ENCODE peak calls at places on chromosomes 16 and 17, in seven cellular contexts. L is SK-N-SH, F is GM23338, K is HCT116, A is GM12878, D is stomach, Q is GM12891. N is an unnamed sample.

GRCh38 chr17:61484174-61484573 is 32.0 kb downstream of the TBX4 start:
- DNase-seq in L (peak), F (no peak), K (no peak), A (no peak), D (peak), Q (no peak), N (no peak)

GRCh38 chr16:47970291-47970931 is 185.4 kb downstream of the ABCC12 start:
- DNase-seq in L (no peak), F (peak), K (no peak), A (no peak), D (no peak), Q (no peak), N (peak)

GRCh38 chr17:17822189-17822978 is 14.4 kb downstream of the SREBF1 start:
- DNase-seq in L (no peak), F (no peak), K (no peak), A (no peak), D (peak), Q (no peak), N (no peak)

GRCh38 chr17:82053130-82053529 is 1.4 kb downstream of the GPS1 start:
- DNase-seq in L (no peak), F (no peak), K (no peak), A (no peak), D (no peak), Q (no peak), N (no peak)

GRCh38 chr16:10942352-10943297 is at the start of gene DEXI:
- DNase-seq in L (peak), F (peak), K (peak), A (peak), D (peak), Q (peak), N (peak)

GRCh38 chr16:58389724-58390123 is 2.5 kb upstream of the GINS3 start:
- DNase-seq in L (no peak), F (no peak), K (no peak), A (no peak), D (no peak), Q (no peak), N (no peak)

GRCh38 chr16:57826040-57826434 is 23.7 kb upstream of the KIFC3 start:
- DNase-seq in L (no peak), F (no peak), K (no peak), A (no peak), D (no peak), Q (no peak), N (no peak)

GRCh38 chr17:42122371-42123303 is at the start of gene HSPB9:
- DNase-seq in L (no peak), F (peak), K (no peak), A (no peak), D (peak), Q (no peak), N (no peak)

GRCh38 chr17:57570740-57571344 is 174.3 kb downstream of the CCDC182 start:
- DNase-seq in L (no peak), F (peak), K (no peak), A (no peak), D (no peak), Q (no peak), N (no peak)

GRCh38 chr16:50450957-50451356 is 82.2 kb upstream of the BRD7 start:
- DNase-seq in L (no peak), F (no peak), K (no peak), A (no peak), D (no peak), Q (no peak), N (no peak)

GRCh38 chr17:46033392-46033791 is 34.3 kb downstream of the STH start:
- DNase-seq in L (no peak), F (no peak), K (no peak), A (no peak), D (no peak), Q (no peak), N (no peak)

GRCh38 chr17:51166987-51167931 is 1.0 kb downstream of the NME2 start:
- DNase-seq in L (peak), F (peak), K (no peak), A (no peak), D (peak), Q (peak), N (no peak)

GRCh38 chr17:21001813-21002221 is 41.0 kb downstream of the USP22 start:
- DNase-seq in L (no peak), F (no peak), K (no peak), A (no peak), D (no peak), Q (no peak), N (no peak)

GRCh38 chr17:2412561-2413021 is 11.7 kb upstream of the MNT start:
- DNase-seq in L (peak), F (peak), K (no peak), A (no peak), D (no peak), Q (no peak), N (no peak)

GRCh38 chr17:82317394-82318168 is at the start of gene CD7:
- DNase-seq in L (no peak), F (no peak), K (no peak), A (no peak), D (no peak), Q (no peak), N (no peak)

GRCh38 chr16:85004587-85005205 is 6.6 kb downstream of the ZDHHC7 start:
- DNase-seq in L (no peak), F (no peak), K (no peak), A (no peak), D (peak), Q (no peak), N (no peak)

GRCh38 chr17:34398990-34399389 is 36.0 kb upstream of the CCL1 start:
- DNase-seq in L (no peak), F (no peak), K (no peak), A (no peak), D (no peak), Q (no peak), N (no peak)

GRCh38 chr17:48841395-48841831 is 10.6 kb downstream of the CALCOCO2 start:
- DNase-seq in L (no peak), F (no peak), K (no peak), A (peak), D (no peak), Q (peak), N (no peak)

GRCh38 chr16:2770057-2770780 is 6.9 kb downstream of the ELOB start:
- DNase-seq in L (no peak), F (no peak), K (no peak), A (no peak), D (no peak), Q (no peak), N (no peak)

GRCh38 chr16:64540449-64540848 is 581.4 kb downstream of the CDH11 start:
- DNase-seq in L (no peak), F (no peak), K (no peak), A (no peak), D (no peak), Q (no peak), N (no peak)

GRCh38 chr16:58414938-58415451 is 22.7 kb downstream of the GINS3 start:
- DNase-seq in L (no peak), F (no peak), K (no peak), A (no peak), D (no peak), Q (no peak), N (no peak)

GRCh38 chr17:8649157-8650118 is 18.9 kb upstream of the MYH10 start:
- DNase-seq in L (no peak), F (no peak), K (no peak), A (no peak), D (no peak), Q (no peak), N (no peak)

GRCh38 chr17:15157051-15157450 is 108.1 kb downstream of the PMP22 start:
- DNase-seq in L (no peak), F (no peak), K (no peak), A (no peak), D (no peak), Q (no peak), N (no peak)

GRCh38 chr16:84826558-84826941 is 6.8 kb downstream of the CRISPLD2 start:
- DNase-seq in L (peak), F (no peak), K (no peak), A (no peak), D (peak), Q (no peak), N (no peak)

DNA sequence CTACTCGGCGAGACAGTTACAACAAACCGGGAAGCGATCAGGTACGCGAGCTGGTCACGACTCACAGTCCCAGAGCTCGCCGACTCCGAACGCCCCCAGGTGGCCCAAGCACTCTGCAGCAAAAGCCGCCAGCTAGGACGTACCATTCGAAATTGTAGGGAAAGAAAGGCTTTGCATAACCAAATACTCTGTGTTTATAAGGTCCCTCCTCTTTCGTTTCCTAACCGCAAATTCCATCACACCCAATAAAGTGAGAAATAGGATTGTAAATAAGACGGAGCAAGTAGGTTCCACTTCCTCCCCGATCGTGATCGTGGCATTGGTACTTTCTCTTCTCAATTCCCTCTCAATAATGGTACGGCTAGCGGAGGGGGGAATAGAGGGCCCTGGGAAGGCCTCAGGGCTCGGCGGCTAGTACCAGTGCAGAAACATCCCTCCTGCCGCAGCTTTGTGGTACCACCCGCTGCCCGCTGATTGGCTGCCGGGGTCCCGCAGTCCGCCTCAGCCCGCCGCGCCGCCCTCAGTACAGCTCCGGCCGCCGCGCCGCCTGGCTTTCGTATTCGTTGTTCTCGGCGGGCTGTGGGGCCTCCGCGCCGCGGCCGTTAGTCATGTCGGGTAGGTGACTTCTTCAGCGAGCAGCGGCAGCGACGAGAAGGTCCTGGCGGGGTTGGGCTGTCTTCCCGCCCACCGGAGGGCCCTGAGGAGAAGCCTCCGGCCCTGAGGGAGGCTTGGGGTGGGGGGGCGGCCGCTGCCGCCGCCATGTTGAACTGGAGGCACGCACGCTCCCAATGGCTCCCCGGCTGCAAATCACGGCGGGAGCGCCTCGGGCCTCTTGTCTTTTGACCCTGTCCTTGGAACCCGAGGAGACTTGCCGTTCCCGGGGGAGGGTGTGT is at the start of gene TAF15:
- DNase-seq in L (peak), F (peak), K (peak), A (peak), D (peak), Q (peak), N (no peak)
- TF ChIP-seq POLR2AphosphoS5 in L (peak), F (peak), K (peak), A (peak), D (peak), Q (peak), N (peak)

DNA sequence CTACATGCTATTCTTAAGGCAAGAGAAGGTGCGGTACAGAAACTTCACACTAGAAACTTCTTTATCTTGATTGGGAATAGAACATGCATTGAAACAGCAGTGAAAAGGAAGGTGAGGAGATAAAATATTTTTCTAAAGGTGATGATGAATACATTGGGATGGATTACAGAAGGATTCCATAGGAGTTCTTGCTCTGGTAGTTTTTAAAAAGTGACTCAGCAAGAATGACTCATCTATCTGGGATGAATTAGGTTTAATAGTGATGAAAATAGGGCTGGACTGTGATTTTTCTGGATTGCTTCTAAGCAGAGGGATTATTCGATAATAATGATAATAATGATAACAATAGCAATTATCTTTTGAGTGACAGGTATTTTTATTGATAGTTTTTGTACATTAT is 65.6 kb upstream of the HS3ST4 start:
- DNase-seq in L (no peak), F (no peak), K (no peak), A (no peak), D (no peak), Q (no peak), N (no peak)
- TF ChIP-seq POLR2AphosphoS5 in L (no peak), F (no peak), K (no peak), A (no peak), D (no peak), Q (no peak), N (no peak)

GRCh38 chr17:38898291-38898679 is 27.1 kb upstream of the LASP1NB start:
- DNase-seq in L (no peak), F (no peak), K (no peak), A (no peak), D (no peak), Q (no peak), N (no peak)

GRCh38 chr17:38897671-38898290 is 27.6 kb upstream of the LASP1NB start:
- DNase-seq in L (no peak), F (no peak), K (no peak), A (no peak), D (no peak), Q (no peak), N (no peak)

GRCh38 chr17:38896373-38896954 is 26.6 kb downstream of the LASP1 start:
- DNase-seq in L (no peak), F (peak), K (no peak), A (no peak), D (no peak), Q (no peak), N (no peak)

GRCh38 chr17:38897176-38897575 is 27.3 kb downstream of the LASP1 start:
- DNase-seq in L (no peak), F (no peak), K (no peak), A (no peak), D (no peak), Q (no peak), N (no peak)

DNA sequence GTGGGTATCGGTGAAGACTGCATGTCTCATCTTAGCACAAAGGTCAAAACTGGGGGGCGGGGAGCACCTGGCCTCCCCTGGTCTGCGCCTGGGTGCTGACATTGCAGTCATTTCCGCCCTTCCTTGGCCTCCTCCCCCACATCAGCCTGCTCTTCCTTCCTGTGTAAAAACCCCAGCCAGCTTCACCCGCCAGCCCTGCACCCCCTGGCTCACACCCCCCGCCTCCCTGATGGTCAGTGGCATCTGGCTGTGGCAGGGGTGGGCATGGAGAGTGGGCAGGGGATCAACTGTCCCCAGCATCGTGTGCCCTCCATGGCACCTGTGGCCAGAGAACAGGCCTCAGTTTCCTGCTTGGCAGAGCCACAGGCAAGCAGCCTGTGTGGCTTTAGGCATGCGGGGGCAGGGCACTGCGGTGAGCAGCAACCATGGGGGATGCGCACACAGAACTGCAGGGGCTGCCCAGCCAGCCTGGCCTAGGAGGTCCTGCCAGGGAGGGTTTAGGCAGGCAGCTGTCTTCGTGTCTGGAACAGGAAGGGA is 26.5 kb upstream of the LASP1NB start:
- DNase-seq in L (no peak), F (no peak), K (no peak), A (peak), D (peak), Q (peak), N (no peak)
- TF ChIP-seq POLR2AphosphoS5 in L (no peak), F (no peak), K (no peak), A (peak), D (no peak), Q (no peak), N (no peak)

DNA sequence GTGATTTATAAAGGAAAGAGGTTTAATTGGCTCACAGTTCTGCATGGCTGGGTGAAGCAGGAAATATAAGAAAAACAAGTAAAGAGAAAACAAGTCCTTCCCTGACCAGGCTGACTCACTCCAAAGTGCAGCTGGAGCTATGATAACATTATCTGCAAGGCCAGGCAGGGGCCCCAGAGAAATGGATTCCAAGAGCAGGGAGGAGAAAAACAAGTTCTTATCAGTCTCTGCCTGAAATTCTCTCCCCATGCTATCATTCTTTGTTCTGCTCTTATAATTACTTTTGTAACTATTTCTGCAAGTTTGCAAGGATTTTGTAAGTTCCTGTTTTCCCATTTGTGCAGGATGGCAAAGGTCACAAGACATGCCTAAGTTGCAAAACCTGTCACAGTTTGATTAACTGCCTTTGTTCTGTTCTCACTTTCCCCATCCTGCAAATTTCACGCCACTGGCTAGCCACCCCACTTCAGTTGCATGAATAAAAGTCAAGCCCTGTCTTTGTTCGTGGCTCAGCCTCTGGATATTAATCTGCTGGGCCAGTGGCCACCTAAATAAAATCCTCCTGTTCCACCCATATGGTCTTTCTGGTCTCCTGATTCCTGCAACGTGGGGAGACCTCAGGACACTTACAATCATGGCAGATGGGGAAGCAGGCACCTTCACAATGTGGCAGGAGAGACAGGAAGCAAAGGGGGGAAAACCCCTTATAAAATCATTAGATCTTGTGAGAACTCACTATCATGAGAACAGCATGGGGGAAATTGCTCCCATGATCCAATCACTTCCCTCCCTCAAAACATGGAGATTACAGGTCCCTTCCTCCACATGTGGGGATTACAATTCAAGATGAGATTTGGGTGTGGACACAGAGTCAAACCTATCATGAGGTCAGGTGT is 13.1 kb downstream of the ABCA9 start:
- DNase-seq in L (no peak), F (no peak), K (no peak), A (no peak), D (peak), Q (no peak), N (no peak)
- TF ChIP-seq POLR2AphosphoS5 in L (no peak), F (no peak), K (no peak), A (no peak), D (no peak), Q (no peak), N (peak)

GRCh38 chr17:43810823-43811222 is 22.1 kb downstream of the MPP3 start:
- DNase-seq in L (no peak), F (no peak), K (no peak), A (no peak), D (no peak), Q (no peak), N (peak)
- TF ChIP-seq POLR2AphosphoS5 in L (no peak), F (no peak), K (no peak), A (no peak), D (no peak), Q (no peak), N (no peak)

GRCh38 chr16:31699601-31700000 is 171.9 kb downstream of the AHSP start:
- DNase-seq in L (no peak), F (no peak), K (no peak), A (no peak), D (no peak), Q (no peak), N (peak)

GRCh38 chr16:31700200-31700529 is 172.5 kb downstream of the AHSP start:
- DNase-seq in L (peak), F (no peak), K (peak), A (no peak), D (no peak), Q (peak), N (no peak)

GRCh38 chr16:31698901-31699300 is 171.2 kb downstream of the AHSP start:
- DNase-seq in L (no peak), F (no peak), K (no peak), A (no peak), D (no peak), Q (no peak), N (no peak)

GRCh38 chr16:31701734-31702133 is 171.9 kb upstream of the ZNF267 start:
- DNase-seq in L (no peak), F (no peak), K (no peak), A (no peak), D (no peak), Q (no peak), N (no peak)

GRCh38 chr16:31700530-31701388 is 172.8 kb upstream of the ZNF267 start:
- DNase-seq in L (peak), F (peak), K (no peak), A (peak), D (peak), Q (peak), N (peak)
- TF ChIP-seq POLR2AphosphoS5 in L (peak), F (peak), K (peak), A (peak), D (no peak), Q (peak), N (no peak)

GRCh38 chr17:80960037-80960796 is 31.4 kb upstream of the CHMP6 start:
- DNase-seq in L (no peak), F (no peak), K (no peak), A (no peak), D (no peak), Q (no peak), N (no peak)
- TF ChIP-seq POLR2AphosphoS5 in L (no peak), F (no peak), K (no peak), A (no peak), D (no peak), Q (no peak), N (no peak)

N was measured in vagina.